ENCODE peak calls at places on chromosomes 12 and 14, in four cellular contexts. F is M059J, H is ovary, G is aorta. A is an unnamed sample.

GRCh38 chr14:26415618-26416123 is 182.2 kb downstream of the NOVA1 start:
- DNase-seq in F (no peak), G (peak), H (peak), A (no peak)

GRCh38 chr12:43921666-43922337 is 85.9 kb downstream of the TMEM117 start:
- DNase-seq in G (no peak), F (peak), H (no peak), A (no peak)

GRCh38 chr12:49274396-49275069 is 9.7 kb downstream of the TUBA1C start:
- DNase-seq in G (no peak), F (peak), H (no peak), A (no peak)

GRCh38 chr14:55301722-55302121 is 30.5 kb downstream of the FBXO34 start:
- DNase-seq in G (no peak), H (no peak), F (peak), A (no peak)

GRCh38 chr14:52862652-52863338 is 71.4 kb upstream of the GNPNAT1 start:
- DNase-seq in H (no peak), F (no peak), G (no peak), A (no peak)

GRCh38 chr12:116774020-116774419 is 35.9 kb downstream of the RNFT2 start:
- DNase-seq in G (no peak), H (no peak), F (no peak), A (no peak)

GRCh38 chr12:32897276-32897615 is 669 bp upstream of the PKP2 start:
- DNase-seq in F (no peak), H (no peak), G (no peak), A (no peak)

GRCh38 chr14:94120667-94121335 is 8.6 kb downstream of the IFI27L2 start:
- DNase-seq in G (no peak), F (peak), H (peak), A (no peak)

GRCh38 chr14:69312608-69313007 is 52.6 kb downstream of the GALNT16 start:
- DNase-seq in H (no peak), F (no peak), G (peak), A (no peak)

GRCh38 chr12:65567820-65568219 is 256.5 kb upstream of the HMGA2 start:
- DNase-seq in F (no peak), H (no peak), G (no peak), A (no peak)

GRCh38 chr12:79933580-79934264 is 1.2 kb downstream of the PPP1R12A start:
- DNase-seq in F (peak), H (no peak), G (no peak), A (no peak)

GRCh38 chr14:87992720-87993484 is at the start of gene GALC:
- DNase-seq in H (peak), F (peak), G (peak), A (peak)

GRCh38 chr14:36504805-36505192 is 15.2 kb downstream of the NKX2-1 start:
- DNase-seq in F (no peak), H (no peak), G (no peak), A (no peak)

GRCh38 chr14:61713724-61714437 is 18.6 kb downstream of the HIF1A start:
- DNase-seq in F (no peak), G (no peak), H (no peak), A (no peak)

GRCh38 chr12:44930972-44931600 is 55.0 kb upstream of the NELL2 start:
- DNase-seq in G (no peak), H (no peak), F (peak), A (peak)

GRCh38 chr14:72603639-72604038 is 290.3 kb downstream of the DPF3 start:
- DNase-seq in F (peak), H (no peak), G (no peak), A (no peak)

GRCh38 chr14:84760506-84760905 is 769.4 kb upstream of the FLRT2 start:
- DNase-seq in H (no peak), F (no peak), G (no peak), A (no peak)

GRCh38 chr14:32203928-32204357 is 874 bp upstream of the RNU6-8 start:
- DNase-seq in H (peak), G (no peak), F (peak), A (peak)

GRCh38 chr14:28142400-28143015 is 624.1 kb upstream of the FOXG1 start:
- DNase-seq in G (no peak), H (no peak), F (no peak), A (no peak)

GRCh38 chr12:1863823-1864222 is 43.5 kb downstream of the LRTM2 start:
- DNase-seq in G (no peak), F (no peak), H (no peak), A (no peak)

GRCh38 chr12:90021729-90022249 is 313.2 kb upstream of the ATP2B1 start:
- DNase-seq in H (no peak), G (no peak), F (no peak), A (no peak)

GRCh38 chr12:53047221-53048032 is 2.4 kb upstream of the TNS2 start:
- DNase-seq in F (peak), H (peak), G (peak), A (peak)

GRCh38 chr14:54610051-54610977 is 43.4 kb downstream of the SAMD4A start:
- DNase-seq in F (peak), H (no peak), G (no peak), A (no peak)

GRCh38 chr12:120199595-120200306 is 1.2 kb downstream of the RPLP0 start:
- DNase-seq in H (no peak), F (peak), G (no peak), A (no peak)

GRCh38 chr12:48865141-48865440 is 579 bp downstream of the RND1 start:
- DNase-seq in F (no peak), G (no peak), H (no peak), A (no peak)

GRCh38 chr14:103510311-103511021 is 12.2 kb downstream of the CKB start:
- DNase-seq in H (no peak), G (no peak), F (no peak), A (no peak)

GRCh38 chr12:125161712-125162023 is 96.4 kb downstream of the AACS start:
- DNase-seq in H (no peak), G (no peak), F (no peak), A (no peak)

GRCh38 chr14:102011631-102012030 is 47.3 kb downstream of the DYNC1H1 start:
- DNase-seq in G (no peak), H (no peak), F (no peak), A (no peak)

GRCh38 chr12:79155703-79156102 is 291.1 kb downstream of the SYT1 start:
- DNase-seq in H (no peak), G (no peak), F (no peak), A (no peak)

GRCh38 chr12:63900922-63901793 is 56.7 kb downstream of the SRGAP1 start:
- DNase-seq in F (no peak), G (no peak), H (no peak), A (no peak)

GRCh38 chr12:69210661-69211060 is 28.7 kb upstream of the CPSF6 start:
- DNase-seq in H (no peak), G (no peak), F (no peak), A (no peak)

GRCh38 chr12:78584695-78585094 is 279.9 kb upstream of the SYT1 start:
- DNase-seq in G (no peak), H (no peak), F (peak), A (no peak)

GRCh38 chr12:109302358-109302757 is 6.7 kb downstream of the FOXN4 start:
- DNase-seq in H (no peak), F (no peak), G (no peak), A (no peak)

GRCh38 chr12:16893426-16893825 is 287.5 kb upstream of the LMO3 start:
- DNase-seq in H (no peak), G (no peak), F (no peak), A (no peak)

GRCh38 chr14:65229431-65230286 is 127.3 kb upstream of the MAX start:
- DNase-seq in F (peak), H (peak), G (peak), A (no peak)

GRCh38 chr12:13203028-13203922 is 6.7 kb downstream of the EMP1 start:
- DNase-seq in F (no peak), H (peak), G (peak), A (no peak)

GRCh38 chr14:66624319-66624937 is 116.5 kb downstream of the GPHN start:
- DNase-seq in F (peak), G (no peak), H (peak), A (no peak)

GRCh38 chr14:28542040-28542439 is 224.5 kb upstream of the FOXG1 start:
- DNase-seq in F (no peak), H (no peak), G (no peak), A (no peak)

A was measured in NCI-H1930.